ENCODE peak calls at places on chromosomes 4 and X, in five cellular contexts. X, B, N, F and Q are unnamed samples.

GRCh38 chr4:182862921-182863320 is 54.3 kb downstream of the DCTD start:
- DNase-seq in B (no peak), N (no peak), X (no peak), F (no peak), Q (no peak)

GRCh38 chr4:68366600-68366999 is 16.7 kb upstream of the YTHDC1 start:
- DNase-seq in F (no peak), X (no peak), N (no peak), B (no peak), Q (no peak)

GRCh38 chrX:132001127-132001526 is 22.0 kb upstream of the STK26 start:
- DNase-seq in B (no peak), X (no peak), N (no peak), F (no peak), Q (no peak)

GRCh38 chr4:163473576-163473975 is at the start of gene TKTL2:
- DNase-seq in N (peak; percentile 9), B (no peak), X (no peak), F (peak; percentile 22), Q (no peak)

GRCh38 chr4:188661502-188661901 is 522.3 kb downstream of the TRIML1 start:
- DNase-seq in N (no peak), B (no peak), X (peak; percentile 48), F (no peak), Q (no peak)

GRCh38 chr4:6884341-6884870 is 25.2 kb upstream of the TBC1D14 start:
- DNase-seq in B (no peak), F (no peak), X (peak; percentile 15), N (no peak), Q (no peak)

GRCh38 chrX:39814391-39814790 is 283.4 kb downstream of the BCOR start:
- DNase-seq in X (peak; percentile 23), F (peak; percentile 42), N (no peak), B (no peak), Q (no peak)

GRCh38 chr4:6420972-6421371 is 51.4 kb downstream of the PPP2R2C start:
- DNase-seq in X (no peak), F (peak; percentile 44), B (no peak), N (no peak), Q (no peak)

GRCh38 chrX:101081257-101081656 is 2.6 kb downstream of the TMEM35A start:
- DNase-seq in N (no peak), B (no peak), F (no peak), X (no peak), Q (no peak)

GRCh38 chr4:10687526-10687925 is 3.0 kb upstream of the CLNK start:
- DNase-seq in N (no peak), X (no peak), B (no peak), F (no peak), Q (no peak)

GRCh38 chrX:69795702-69796101 is 179.8 kb downstream of the EDA start:
- DNase-seq in X (no peak), F (no peak), B (no peak), N (no peak), Q (no peak)

GRCh38 chrX:107687445-107687844 is 59.1 kb downstream of the PRPS1 start:
- DNase-seq in B (no peak), N (no peak), X (no peak), F (no peak), Q (no peak)

GRCh38 chr4:2330119-2331042 is 68.5 kb upstream of the MXD4 start:
- DNase-seq in N (no peak), F (no peak), X (peak; percentile 95), B (no peak), Q (no peak)

GRCh38 chrX:74656079-74656745 is 41.8 kb upstream of the RLIM start:
- DNase-seq in X (peak; percentile 27), F (no peak), N (no peak), B (no peak), Q (no peak)

GRCh38 chr4:120156115-120156718 is 89.6 kb upstream of the MAD2L1 start:
- DNase-seq in B (peak; percentile 7), X (peak; percentile 80), N (peak; percentile 1), F (peak; percentile 17), Q (peak; percentile 58)

GRCh38 chrX:151363316-151363715 is 33.7 kb upstream of the VMA21 start:
- DNase-seq in N (no peak), X (no peak), F (no peak), B (no peak), Q (no peak)

GRCh38 chrX:51395807-51396728 is 63.4 kb downstream of the NUDT10 start:
- DNase-seq in X (no peak), F (peak; percentile 16), B (no peak), N (peak; percentile 73), Q (no peak)

GRCh38 chr4:48602222-48602621 is 112.2 kb downstream of the ZAR1 start:
- DNase-seq in N (no peak), F (no peak), X (peak; percentile 75), B (no peak), Q (no peak)

GRCh38 chr4:76780781-76781697 is 116.9 kb downstream of the SOWAHB start:
- DNase-seq in X (no peak), F (no peak), B (no peak), N (no peak), Q (no peak)

GRCh38 chr4:76783836-76784235 is 114.1 kb downstream of the SOWAHB start:
- DNase-seq in X (no peak), B (no peak), N (no peak), F (no peak), Q (no peak)

GRCh38 chr4:76782837-76783236 is 115.1 kb downstream of the SOWAHB start:
- DNase-seq in F (no peak), B (no peak), X (peak; percentile 85), N (no peak), Q (no peak)

GRCh38 chr4:76779740-76780459 is 118.0 kb downstream of the SOWAHB start:
- DNase-seq in B (no peak), F (no peak), X (peak; percentile 78), N (no peak), Q (no peak)

DNA sequence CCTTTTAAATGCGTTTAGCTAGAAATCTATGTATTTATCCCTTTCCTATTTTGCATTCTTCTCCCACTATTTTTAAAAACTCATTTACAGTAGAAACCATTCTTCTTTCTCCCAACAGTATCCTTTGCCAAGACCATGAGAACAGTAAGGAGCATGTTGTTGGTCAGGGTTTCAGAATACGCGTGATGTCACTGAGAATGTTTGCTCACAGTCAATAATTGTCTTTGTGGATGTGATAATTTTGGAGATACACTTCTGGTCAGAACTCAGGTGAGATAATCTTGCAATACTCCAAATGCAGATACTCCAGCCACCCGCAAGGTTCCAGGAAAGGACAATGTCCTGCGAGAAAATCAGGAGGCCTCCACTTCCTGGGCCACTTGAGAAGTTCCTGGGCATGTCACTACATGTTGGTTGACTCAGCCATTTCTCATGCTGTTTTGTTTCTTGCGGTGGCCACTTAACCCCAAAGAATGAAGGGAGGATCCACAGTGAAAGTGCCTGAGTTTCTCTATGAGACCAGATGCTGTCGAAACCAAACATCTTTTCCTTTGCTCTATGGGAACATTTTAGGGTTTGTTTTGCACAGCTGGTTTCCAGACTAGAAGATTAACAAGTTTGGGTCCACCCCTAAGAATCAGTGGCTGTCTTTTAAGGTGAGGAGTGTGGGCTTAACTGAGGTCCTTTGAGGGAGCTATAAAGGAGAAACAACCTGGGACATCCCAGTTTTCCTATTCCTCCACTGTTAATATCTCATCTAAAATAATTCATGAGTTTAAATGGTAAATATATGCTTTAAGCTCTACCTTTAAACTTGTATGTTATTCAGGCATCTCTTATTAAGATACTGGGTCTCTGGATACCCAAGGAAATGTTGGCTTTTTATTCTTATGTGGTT is 116.0 kb downstream of the SOWAHB start:
- DNase-seq in B (peak; percentile 76), F (no peak), N (no peak), X (peak; percentile 98), Q (peak; percentile 35)
- H3K4me3 ChIP-seq in B (no peak overlapping the region), F (no peak overlapping the region), N (peak overlapping the region; percentile 9), X (peak overlapping the region; percentile 24), Q (no peak overlapping the region)

GRCh38 chr4:94939791-94940530 is 182.2 kb downstream of the BMPR1B start:
- DNase-seq in F (no peak), B (no peak), X (peak; percentile 51), N (no peak), Q (no peak)
- TF ChIP-seq MXI1 in F (no peak), B (no peak), X (no peak), N (no peak), Q (no peak)

DNA sequence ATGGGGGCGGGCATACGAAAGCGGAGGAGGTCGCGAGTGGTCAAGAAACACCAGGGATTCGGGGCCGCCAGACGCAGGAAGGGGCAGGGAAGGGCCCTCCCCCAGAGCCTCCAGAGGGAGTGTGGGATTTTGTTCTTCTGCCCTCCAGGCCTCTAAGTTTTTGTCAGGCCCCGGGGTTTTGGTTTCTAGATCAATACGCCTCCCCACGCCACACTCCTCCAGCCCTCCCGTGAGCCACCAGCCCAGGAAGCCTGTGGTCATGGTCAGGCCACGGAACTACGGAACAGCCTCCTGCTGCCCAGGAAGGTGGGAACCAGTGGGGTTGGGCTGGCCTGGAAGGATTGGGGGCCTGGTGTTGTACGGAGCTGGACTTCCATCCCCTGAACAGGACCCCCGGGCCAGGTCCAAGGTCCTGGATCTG is 38.4 kb downstream of the CPLX1 start:
- DNase-seq in X (no peak), B (no peak), F (no peak), N (peak; percentile 16), Q (no peak)
- H3K4me3 ChIP-seq in X (no peak overlapping the region), B (no peak overlapping the region), F (no peak overlapping the region), N (no peak overlapping the region), Q (no peak overlapping the region)

GRCh38 chr4:117481742-117482141 is 396.4 kb upstream of the TRAM1L1 start:
- DNase-seq in B (no peak), X (peak; percentile 85), F (no peak), N (no peak), Q (no peak)
- TF ChIP-seq MXI1 in B (no peak), X (no peak), F (no peak), N (no peak), Q (no peak)

GRCh38 chrX:23061116-23061515 is 61.4 kb downstream of the DDX53 start:
- DNase-seq in X (no peak), N (no peak), B (no peak), F (no peak), Q (no peak)

GRCh38 chrX:23062359-23062758 is 62.6 kb downstream of the DDX53 start:
- DNase-seq in N (no peak), F (no peak), B (no peak), X (no peak), Q (no peak)

DNA sequence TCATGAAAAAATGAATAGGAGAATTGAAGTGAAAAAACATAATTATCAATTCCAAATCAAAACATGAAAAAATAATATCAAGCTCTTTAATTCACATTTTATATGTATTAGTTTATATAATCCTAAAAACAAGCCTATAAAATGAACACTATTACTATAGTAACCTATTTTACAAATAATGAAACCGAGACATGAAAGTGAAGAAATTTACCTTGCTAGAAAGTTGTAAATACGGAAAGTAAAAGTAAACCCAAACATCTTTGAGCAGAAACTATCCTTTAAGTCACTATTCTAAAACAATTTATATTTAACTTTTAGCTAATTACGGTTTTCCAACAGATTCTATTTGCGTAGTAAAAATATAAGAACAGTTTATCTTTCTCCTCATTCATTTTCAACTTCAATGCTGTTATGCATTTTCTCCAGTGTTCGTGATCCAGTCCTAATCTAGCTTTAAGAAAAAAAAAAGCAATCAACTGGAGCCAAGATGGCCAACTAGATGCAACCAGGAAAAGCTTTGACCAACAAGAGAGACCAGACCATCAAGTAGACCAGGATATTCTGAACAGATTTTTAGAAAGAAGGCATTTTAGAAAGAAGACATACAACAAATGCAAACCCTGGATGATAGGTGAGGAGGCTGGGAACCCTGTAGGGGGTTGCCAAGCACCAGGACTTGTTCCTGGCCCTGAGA is 67.0 kb downstream of the DDX53 start:
- DNase-seq in F (no peak), N (no peak), X (no peak), B (no peak), Q (no peak)
- H3K4me3 ChIP-seq in F (no peak overlapping the region), N (no peak overlapping the region), X (no peak overlapping the region), B (no peak overlapping the region), Q (no peak overlapping the region)